ENCODE peak calls at places on chromosomes 6 and 20, in seven cellular contexts. T is lower leg skin, W is lower lobe of right lung, Y is brain microvascular endothelial cell, N is tibial artery, U is epithelial cell of esophagus, O is bronchial epithelial cell. S is an unnamed sample.

GRCh38 chr20:63315240-63315981 is 22.4 kb downstream of the COL20A1 start:
- DNase-seq in Y (no peak), T (no peak), W (peak; percentile 30), N (peak; percentile 48), U (no peak), O (no peak), S (no peak)

GRCh38 chr20:49562341-49563014 is 5.5 kb downstream of the PTGIS start:
- DNase-seq in N (peak; percentile 98), Y (peak; percentile 77), O (no peak), U (no peak), T (peak; percentile 95), W (no peak), S (peak; percentile 62)

GRCh38 chr20:9068896-9069663 is at the start of gene PLCB4:
- DNase-seq in W (peak; percentile 56), T (peak; percentile 88), N (peak; percentile 75), U (peak; percentile 75), Y (peak; percentile 10), O (peak; percentile 19), S (no peak)

GRCh38 chr6:137352859-137353258 is 133.7 kb upstream of the IFNGR1 start:
- DNase-seq in W (no peak), T (no peak), O (no peak), Y (no peak), U (no peak), N (no peak), S (no peak)

GRCh38 chr6:43773050-43773956 is 3.3 kb downstream of the VEGFA start:
- DNase-seq in U (peak; percentile 76), W (peak; percentile 76), O (peak; percentile 60), Y (no peak), N (no peak), T (peak; percentile 85), S (no peak)

GRCh38 chr6:26556263-26557070 is 18.3 kb downstream of the HMGN4 start:
- DNase-seq in N (no peak), U (peak; percentile 79), O (peak; percentile 87), W (no peak), T (no peak), Y (peak; percentile 95), S (peak; percentile 98)

GRCh38 chr6:23526519-23526918 is 599.5 kb upstream of the NRSN1 start:
- DNase-seq in O (peak; percentile 21), U (peak; percentile 9), T (no peak), W (no peak), Y (peak; percentile 5), N (no peak), S (no peak)

GRCh38 chr6:24931752-24932691 is 3.7 kb downstream of the RIPOR2 start:
- DNase-seq in O (peak; percentile 54), Y (no peak), N (no peak), T (no peak), U (peak; percentile 47), W (no peak), S (no peak)

GRCh38 chr6:44116643-44117382 is 10.4 kb downstream of the MRPL14 start:
- DNase-seq in Y (peak; percentile 87), U (peak; percentile 81), O (peak; percentile 75), N (no peak), T (no peak), W (no peak), S (no peak)

GRCh38 chr20:46122071-46122470 is 4.0 kb downstream of the CD40 start:
- DNase-seq in U (peak; percentile 65), W (no peak), N (peak; percentile 24), Y (peak; percentile 58), O (peak; percentile 71), T (peak; percentile 63), S (no peak)

GRCh38 chr6:96811136-96811535 is 26.1 kb downstream of the GPR63 start:
- DNase-seq in T (no peak), U (no peak), Y (peak; percentile 24), O (no peak), W (no peak), N (no peak), S (no peak)

GRCh38 chr6:157030756-157031155 is 253.6 kb downstream of the ARID1B start:
- DNase-seq in N (no peak), T (no peak), W (no peak), O (no peak), Y (no peak), U (no peak), S (no peak)

GRCh38 chr6:157034433-157035230 is 257.5 kb downstream of the ARID1B start:
- DNase-seq in O (peak; percentile 72), Y (no peak), U (peak; percentile 70), N (no peak), T (no peak), W (no peak), S (no peak)

GRCh38 chr6:157035576-157035975 is 258.4 kb downstream of the ARID1B start:
- DNase-seq in O (no peak), W (no peak), N (no peak), U (no peak), Y (no peak), T (no peak), S (no peak)

GRCh38 chr6:157033428-157034140 is 256.4 kb downstream of the ARID1B start:
- DNase-seq in T (no peak), O (no peak), U (no peak), Y (no peak), W (no peak), N (no peak), S (no peak)

GRCh38 chr6:157032923-157033322 is 255.7 kb downstream of the ARID1B start:
- DNase-seq in U (no peak), W (no peak), O (no peak), T (no peak), N (no peak), Y (no peak), S (no peak)
- TF ChIP-seq CTCF in U (no peak), W (no peak), O (no peak), T (no peak), N (no peak), Y (no peak), S (no peak)

DNA sequence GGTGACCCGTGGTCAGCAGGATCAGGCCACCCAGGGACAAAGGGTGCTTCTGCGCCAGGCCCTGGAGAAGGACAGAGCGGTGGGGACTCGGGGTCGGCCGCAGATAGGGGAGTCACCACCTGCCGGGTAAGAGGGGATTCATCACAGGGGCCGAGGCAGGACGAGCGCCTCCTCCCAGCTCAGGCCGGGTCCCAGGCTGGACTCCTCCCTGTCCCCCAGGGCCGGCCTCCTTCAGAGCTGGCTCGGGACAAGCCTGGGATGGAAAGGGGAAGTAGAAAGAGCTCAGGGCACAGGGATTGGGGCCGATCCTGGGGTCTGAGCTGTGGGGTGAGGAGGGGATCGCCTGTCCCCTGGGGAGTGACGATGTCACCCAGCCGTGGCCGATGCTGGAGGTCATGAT is 154.6 kb upstream of the PROKR2 start:
- DNase-seq in T (no peak), O (no peak), N (no peak), U (no peak), W (no peak), Y (no peak), S (no peak)
- H3K4me3 ChIP-seq in T (no peak overlapping the region), O (no peak overlapping the region), N (peak overlapping the region; percentile 35), U (no peak overlapping the region), W (no peak overlapping the region), Y (no peak overlapping the region), S (no peak overlapping the region)

GRCh38 chr20:59161626-59162170 is 1.9 kb upstream of the ZNF831 start:
- DNase-seq in N (no peak), O (no peak), U (no peak), W (no peak), T (no peak), Y (no peak), S (no peak)
- TF ChIP-seq CTCF in N (no peak), O (no peak), U (no peak), W (no peak), T (no peak), Y (no peak), S (no peak)

GRCh38 chr20:43463864-43464785 is 6.4 kb downstream of the SRSF6 start:
- DNase-seq in T (peak; percentile 49), Y (no peak), U (no peak), N (no peak), W (no peak), O (no peak), S (no peak)
- H3K4me3 ChIP-seq in T (no peak overlapping the region), Y (no peak overlapping the region), U (no peak overlapping the region), N (no peak overlapping the region), W (no peak overlapping the region), O (no peak overlapping the region), S (no peak overlapping the region)

DNA sequence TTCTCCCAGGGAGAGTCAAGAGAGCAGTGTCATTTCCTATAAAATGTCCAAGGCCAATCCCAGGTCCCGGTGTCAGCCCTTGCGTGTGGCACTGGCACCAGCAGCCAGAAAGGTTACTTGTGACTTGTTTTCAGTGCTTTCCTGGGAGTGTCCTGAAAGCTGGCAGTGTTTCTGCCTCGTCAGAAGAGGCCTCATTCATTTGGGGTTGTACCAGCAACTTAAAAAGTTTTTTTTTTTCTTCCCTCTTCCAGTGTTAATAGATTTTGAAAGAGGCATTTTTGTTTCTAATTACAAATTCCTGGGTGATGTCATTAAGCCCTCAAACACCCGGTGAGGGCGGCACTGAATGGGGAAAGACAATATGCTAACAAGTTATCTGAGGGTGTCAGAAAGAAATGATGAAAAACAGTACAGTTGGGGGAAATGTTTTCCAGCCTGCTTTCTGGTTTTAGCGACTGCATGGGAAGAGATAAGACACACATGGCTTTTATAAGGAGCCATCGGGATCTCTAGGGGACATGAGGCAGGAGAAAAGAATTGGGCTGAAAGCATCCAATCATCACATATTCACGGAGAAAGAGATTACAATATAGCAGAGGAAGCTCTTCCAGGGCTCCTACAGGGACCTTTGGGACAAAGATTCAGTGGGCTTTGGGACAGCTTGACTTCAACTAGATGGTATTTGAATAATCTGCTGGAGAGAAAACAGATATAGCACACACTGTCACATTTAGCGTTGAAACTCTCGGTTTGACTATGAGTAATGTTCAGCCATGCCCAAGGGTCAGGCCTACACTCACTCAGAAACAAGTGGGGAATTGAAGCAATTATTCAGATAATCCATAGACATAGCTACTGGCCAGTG is 153.0 kb downstream of the BCAS1 start:
- DNase-seq in O (peak; percentile 49), U (peak; percentile 46), T (peak; percentile 90), W (no peak), N (peak; percentile 82), Y (peak; percentile 63), S (no peak)
- TF ChIP-seq CTCF in O (no peak), U (no peak), T (no peak), W (no peak), N (no peak), Y (no peak), S (no peak)

GRCh38 chr20:19973920-19974620 is 43.1 kb upstream of the NAA20 start:
- DNase-seq in Y (no peak), O (peak; percentile 66), U (peak; percentile 80), T (peak; percentile 95), W (peak; percentile 71), N (peak; percentile 96), S (no peak)
- H3K4me3 ChIP-seq in Y (peak overlapping the region; percentile 89), O (no peak overlapping the region), U (peak overlapping the region; percentile 93), T (no peak overlapping the region), W (peak overlapping the region; percentile 66), N (peak overlapping the region; percentile 68), S (peak overlapping the region; percentile 67)

S was measured in HFF-Myc.